ENCODE peak calls at places on chromosomes 1 and 21, in four cellular contexts. X is HTR-8/SVneo; D is stimulated activated effector memory CD8-positive, alpha-beta T cell treated with anti-CD3 and anti-CD28 coated beads, Interleukin-12 subunit alpha, Interleukin-12 subunit beta, amount 100 ng/mL, for 72 hours; Q is NCI-H345. E is an unnamed sample.
A peak's percentile ranks its signal among the peaks of the same experiment; 100 is the strongest.

GRCh38 chr1:10850026-10850425 is 53.6 kb upstream of the CASZ1 start:
- DNase-seq in X (no peak), D (no peak), Q (no peak), E (no peak)

GRCh38 chr21:37435120-37435519 is 68.5 kb downstream of the DYRK1A start:
- DNase-seq in X (peak; percentile 62), D (no peak), Q (peak; percentile 50), E (peak; percentile 16)

GRCh38 chr1:40890771-40891170 is 28.6 kb upstream of the CITED4 start:
- DNase-seq in X (no peak), D (no peak), Q (no peak), E (no peak)

GRCh38 chr1:50667710-50668356 is 244.6 kb upstream of the DMRTA2 start:
- DNase-seq in X (no peak), D (no peak), Q (no peak), E (no peak)

GRCh38 chr21:29130234-29130993 is at the start of gene MAP3K7CL:
- DNase-seq in X (peak; percentile 81), D (no peak), Q (no peak), E (no peak)

GRCh38 chr1:197951089-197951488 is 33.9 kb downstream of the LHX9 start:
- DNase-seq in X (no peak), D (no peak), Q (peak; percentile 30), E (no peak)

GRCh38 chr1:46675549-46676314 is 4.1 kb downstream of the TEX38 start:
- DNase-seq in X (no peak), D (no peak), Q (no peak), E (peak; percentile 13)

GRCh38 chr1:150955274-150955673 is 19.4 kb downstream of the CERS2 start:
- DNase-seq in X (no peak), D (no peak), Q (no peak), E (no peak)

GRCh38 chr1:213131851-213132655 is 81.0 kb downstream of the RPS6KC1 start:
- DNase-seq in X (no peak), D (no peak), Q (no peak), E (no peak)

GRCh38 chr1:224432672-224433040 is 1.9 kb downstream of the WDR26 start:
- DNase-seq in X (no peak), D (peak; percentile 10), Q (no peak), E (no peak)

GRCh38 chr1:18537386-18538306 is 56.9 kb downstream of the KLHDC7A start:
- DNase-seq in X (no peak), D (no peak), Q (no peak), E (no peak)

GRCh38 chr1:33502726-33503125 is 30.3 kb downstream of the ZSCAN20 start:
- DNase-seq in X (no peak), D (no peak), Q (no peak), E (no peak)

GRCh38 chr1:26981146-26981846 is 12.2 kb upstream of the TRNP1 start:
- DNase-seq in X (no peak), D (no peak), Q (no peak), E (no peak)

GRCh38 chr21:40997831-40998230 is 150.9 kb upstream of the DSCAM start:
- DNase-seq in X (no peak), D (no peak), Q (no peak), E (no peak)

GRCh38 chr1:224447251-224447650 is 12.7 kb upstream of the WDR26 start:
- DNase-seq in X (no peak), D (no peak), Q (no peak), E (no peak)

GRCh38 chr1:233113009-233113712 is 162.8 kb downstream of the NTPCR start:
- DNase-seq in X (peak; percentile 80), D (peak; percentile 15), Q (no peak), E (no peak)

GRCh38 chr1:206658264-206658980 is 23.1 kb downstream of the DYRK3 start:
- DNase-seq in X (peak; percentile 26), D (peak; percentile 57), Q (peak; percentile 11), E (peak; percentile 59)

GRCh38 chr1:18468570-18468969 is 12.2 kb upstream of the KLHDC7A start:
- DNase-seq in X (no peak), D (no peak), Q (no peak), E (no peak)

GRCh38 chr1:75539230-75540116 is 71.4 kb downstream of the SLC44A5 start:
- DNase-seq in X (no peak), D (no peak), Q (no peak), E (no peak)

GRCh38 chr1:68232354-68233148 is at the start of gene WLS:
- DNase-seq in X (peak; percentile 59), D (no peak), Q (peak; percentile 18), E (no peak)

GRCh38 chr1:112716133-112716720 is 1.1 kb upstream of the PPM1J start:
- DNase-seq in X (peak; percentile 76), D (peak; percentile 73), Q (peak; percentile 88), E (peak; percentile 70)

GRCh38 chr21:34845521-34846213 is 176.9 kb downstream of the CLIC6 start:
- DNase-seq in X (no peak), D (peak; percentile 11), Q (no peak), E (peak; percentile 67)

GRCh38 chr1:87243573-87243972 is 85.1 kb upstream of the LMO4 start:
- DNase-seq in X (no peak), D (no peak), Q (no peak), E (no peak)

GRCh38 chr1:62370594-62370993 is 51.4 kb upstream of the KANK4 start:
- DNase-seq in X (no peak), D (no peak), Q (no peak), E (no peak)

GRCh38 chr21:34800797-34801518 is 132.2 kb downstream of the CLIC6 start:
- DNase-seq in X (no peak), D (no peak), Q (no peak), E (peak; percentile 18)

E was measured in CD8-positive, alpha-beta memory T cell.